ENCODE peak calls at places on chromosomes 3 and 15, in four cellular contexts. C is H1, Y is HCT116, M is pancreas. J is an unnamed sample. For H3K27me3, the result is how much of the 10 kb centered on the place peaks cover.

GRCh38 chr3:11168881-11169805 is 14.8 kb downstream of the HRH1 start:
- DNase-seq in C (no peak), Y (no peak), M (no peak), J (no peak)

GRCh38 chr15:67832031-67832551 is 6.8 kb downstream of the SKOR1 start:
- DNase-seq in C (peak), Y (no peak), M (no peak), J (peak)

GRCh38 chr15:55954862-55955605 is 38.4 kb downstream of the NEDD4 start:
- DNase-seq in C (no peak), Y (no peak), M (no peak), J (no peak)

GRCh38 chr15:91670108-91670507 is 183.4 kb upstream of the SLCO3A1 start:
- DNase-seq in C (no peak), Y (no peak), M (no peak), J (no peak)

GRCh38 chr3:107753494-107753893 is 230.7 kb downstream of the BBX start:
- DNase-seq in C (no peak), Y (peak), M (no peak), J (peak)

GRCh38 chr3:194667363-194667762 is 4.6 kb downstream of the LSG1 start:
- DNase-seq in C (no peak), Y (no peak), M (no peak), J (no peak)

GRCh38 chr15:63405159-63405558 is 23.5 kb upstream of the CA12 start:
- DNase-seq in C (no peak), Y (no peak), M (no peak), J (no peak)

GRCh38 chr3:45778761-45779201 is 17.6 kb downstream of the SLC6A20 start:
- DNase-seq in C (no peak), Y (no peak), M (no peak), J (no peak)

GRCh38 chr3:47984089-47984759 is 32.0 kb downstream of the MAP4 start:
- DNase-seq in C (no peak), Y (peak), M (no peak), J (no peak)

GRCh38 chr15:80157215-80157614 is 4.4 kb downstream of the FAH start:
- DNase-seq in C (no peak), Y (no peak), M (no peak), J (no peak)

GRCh38 chr15:97101572-97101971 is 771.1 kb downstream of the NR2F2 start:
- DNase-seq in C (no peak), Y (no peak), M (no peak), J (no peak)
- TF ChIP-seq CTCF in C (no peak), Y (no peak), M (no peak), J (no peak)

GRCh38 chr3:43997788-43998373 is 243.8 kb upstream of the TOPAZ1 start:
- DNase-seq in C (peak), Y (no peak), M (no peak), J (no peak)
- H3K27me3 ChIP-seq in C (half or more), Y (under half), M (under half), J (half or more)

GRCh38 chr3:185934726-185935464 is 2.9 kb downstream of the TRA2B start:
- DNase-seq in C (no peak), Y (no peak), M (no peak), J (no peak)

GRCh38 chr3:185933374-185933950 is 4.4 kb downstream of the TRA2B start:
- DNase-seq in C (no peak), Y (no peak), M (no peak), J (no peak)

GRCh38 chr3:185937689-185938374 is at the start of gene TRA2B:
- DNase-seq in C (peak), Y (peak), M (peak), J (peak)

GRCh38 chr3:185936814-185937688 is 763 bp downstream of the TRA2B start:
- DNase-seq in C (peak), Y (peak), M (peak), J (peak)

GRCh38 chr3:185935465-185936263 is 2.1 kb downstream of the TRA2B start:
- DNase-seq in C (no peak), Y (no peak), M (no peak), J (no peak)
- H3K4me3 ChIP-seq in C (peak), Y (peak), M (peak), J (peak)

GRCh38 chr15:36645106-36645505 is 65.7 kb downstream of the CDIN1 start:
- DNase-seq in C (no peak), Y (no peak), M (no peak), J (no peak)
- TF ChIP-seq CTCF in C (no peak), Y (peak), M (no peak), J (no peak)

GRCh38 chr3:116201032-116201690 is 244.1 kb downstream of the LSAMP start:
- DNase-seq in C (no peak), Y (no peak), M (no peak), J (no peak)
- H3K27me3 ChIP-seq in C (under half), Y (under half), M (under half), J (under half)

GRCh38 chr15:100734606-100735005 is 132.2 kb downstream of the ASB7 start:
- DNase-seq in C (no peak), Y (no peak), M (no peak), J (no peak)
- H3K4me3 ChIP-seq in C (no peak), Y (no peak), M (no peak), J (no peak)

J was measured in HL-60.